ENCODE peak calls at places on chromosome 21, in five cellular contexts. L is heart left ventricle, V is heart right ventricle, D is fibroblast of lung, Q is vagina. K is an unnamed sample.

GRCh38 chr21:38323721-38324591 is 67.2 kb downstream of the KCNJ15 start:
- DNase-seq in D (peak; percentile 96), V (no peak), Q (no peak), L (no peak), K (peak; percentile 26)

GRCh38 chr21:20971296-20971921 is 26.8 kb upstream of the NCAM2 start:
- DNase-seq in V (peak; percentile 21), D (peak; percentile 56), Q (no peak), L (no peak), K (no peak)

GRCh38 chr21:29196021-29196663 is 65.7 kb downstream of the MAP3K7CL start:
- DNase-seq in V (no peak), Q (no peak), L (peak; percentile 56), D (peak; percentile 93), K (no peak)

GRCh38 chr21:28833181-28833580 is 159.5 kb downstream of the LTN1 start:
- DNase-seq in L (no peak), D (no peak), Q (no peak), V (no peak), K (no peak)

GRCh38 chr21:23936224-23936623 is 1671.1 kb downstream of the MRPL39 start:
- DNase-seq in V (no peak), L (no peak), Q (no peak), D (peak; percentile 16), K (no peak)

GRCh38 chr21:33036430-33037162 is 10.9 kb downstream of the OLIG2 start:
- DNase-seq in Q (no peak), D (peak; percentile 75), V (no peak), L (no peak), K (no peak)

GRCh38 chr21:46052703-46053651 is 44.9 kb upstream of the COL6A2 start:
- DNase-seq in V (no peak), L (no peak), D (peak; percentile 96), Q (peak; percentile 74), K (peak; percentile 84)

GRCh38 chr21:38712076-38712475 is 93.7 kb upstream of the ETS2 start:
- DNase-seq in Q (no peak), D (peak; percentile 36), L (no peak), V (no peak), K (no peak)

GRCh38 chr21:31992391-31992790 is 119.6 kb downstream of the HUNK start:
- DNase-seq in Q (no peak), V (no peak), D (no peak), L (no peak), K (no peak)

GRCh38 chr21:18147678-18148077 is 97.0 kb upstream of the CHODL start:
- DNase-seq in L (no peak), D (no peak), Q (no peak), V (no peak), K (no peak)

GRCh38 chr21:38834725-38835124 is 29.0 kb downstream of the ETS2 start:
- DNase-seq in L (no peak), D (no peak), V (no peak), Q (peak; percentile 79), K (peak; percentile 28)

GRCh38 chr21:14120091-14120734 is 90.5 kb downstream of the LIPI start:
- DNase-seq in L (no peak), Q (no peak), V (peak; percentile 16), D (no peak), K (no peak)

GRCh38 chr21:38544681-38545080 is 46.4 kb upstream of the ERG start:
- DNase-seq in Q (no peak), L (no peak), V (no peak), D (peak; percentile 60), K (no peak)

GRCh38 chr21:17513214-17514123 is 626 bp downstream of the CXADR start:
- DNase-seq in Q (no peak), D (peak; percentile 61), L (peak; percentile 11), V (peak; percentile 22), K (no peak)

GRCh38 chr21:45698493-45698947 is 55.0 kb downstream of the PCBP3 start:
- DNase-seq in Q (no peak), L (peak; percentile 27), V (peak; percentile 33), D (peak; percentile 94), K (no peak)

GRCh38 chr21:44574457-44575306 is 1.2 kb downstream of the KRTAP10-4 start:
- DNase-seq in V (no peak), D (no peak), L (no peak), Q (peak; percentile 72), K (no peak)
- TF ChIP-seq CTCF in V (no peak), D (no peak), L (no peak), Q (no peak), K (no peak)

GRCh38 chr21:36122977-36123376 is 11.9 kb upstream of the CBR3 start:
- DNase-seq in D (no peak), V (no peak), Q (no peak), L (no peak), K (no peak)
- H3K4me3 ChIP-seq in D (no peak overlapping the region), V (no peak overlapping the region), Q (no peak overlapping the region), L (no peak overlapping the region), K (no peak overlapping the region)

GRCh38 chr21:34336245-34336644 is 27.6 kb upstream of the KCNE2 start:
- DNase-seq in V (no peak), L (no peak), D (no peak), Q (no peak), K (no peak)
- H3K27ac ChIP-seq in V (no peak overlapping the region), L (no peak overlapping the region), D (no peak overlapping the region), Q (no peak overlapping the region), K (peak overlapping the region; percentile 90)

GRCh38 chr21:42539931-42540343 is 26.3 kb downstream of the SLC37A1 start:
- DNase-seq in Q (no peak), V (no peak), L (no peak), D (no peak), K (no peak)
- TF ChIP-seq CTCF in Q (no peak), V (no peak), L (no peak), D (no peak), K (no peak)

GRCh38 chr21:44258056-44258725 is 3.5 kb downstream of the DNMT3L start:
- DNase-seq in D (no peak), Q (no peak), V (no peak), L (no peak), K (peak; percentile 68)

GRCh38 chr21:44255519-44255981 is 6.1 kb downstream of the DNMT3L start:
- DNase-seq in D (peak; percentile 8), Q (no peak), L (no peak), V (no peak), K (peak; percentile 58)

GRCh38 chr21:44259082-44259705 is 2.5 kb downstream of the DNMT3L start:
- DNase-seq in L (no peak), D (peak; percentile 8), V (no peak), Q (no peak), K (peak; percentile 65)

DNA sequence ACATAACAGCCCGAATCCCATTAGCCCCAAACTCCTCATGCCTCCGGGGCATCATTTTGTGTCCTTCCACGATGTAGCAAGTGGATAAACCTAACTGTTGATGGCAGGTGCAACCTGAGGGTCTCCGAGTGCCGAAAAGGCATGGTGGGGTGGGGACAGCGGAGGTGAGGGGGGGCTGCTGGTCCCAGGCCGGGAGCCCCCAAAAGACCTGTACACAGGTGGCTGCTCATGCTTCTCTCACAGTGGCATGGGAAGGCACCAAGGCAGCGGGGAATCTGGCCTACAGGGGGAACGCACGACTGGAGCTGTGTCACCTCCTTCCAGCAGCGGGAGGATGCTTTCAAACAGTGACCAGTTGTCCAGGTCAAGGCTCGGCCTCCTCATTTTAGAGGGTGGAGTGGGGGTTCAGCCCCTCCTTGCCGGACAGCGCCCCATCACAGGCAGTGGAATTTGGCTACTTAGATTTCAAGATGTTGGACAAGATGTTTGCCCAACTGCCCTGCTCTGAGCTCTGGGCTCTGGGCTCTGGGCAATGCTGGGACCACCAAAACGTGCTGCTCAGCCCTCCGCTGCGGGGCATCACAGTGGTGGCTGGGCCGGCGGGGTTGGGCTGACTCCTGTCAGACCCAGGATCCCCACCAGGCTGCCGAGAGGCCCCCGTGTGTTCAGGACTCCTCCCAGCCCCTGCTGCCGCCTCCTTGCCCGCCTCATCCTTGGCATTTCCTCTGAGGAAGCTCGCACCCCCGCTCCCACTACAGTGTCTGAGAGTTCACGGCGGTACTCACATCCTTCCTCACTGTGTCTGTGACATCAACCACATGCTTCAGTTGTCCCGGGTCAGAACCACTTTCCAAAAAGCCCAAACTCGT is 7.6 kb downstream of the DNMT3L start:
- DNase-seq in Q (no peak), V (no peak), D (no peak), L (no peak), K (peak; percentile 59)
- H3K4me3 ChIP-seq in Q (no peak overlapping the region), V (no peak overlapping the region), D (no peak overlapping the region), L (no peak overlapping the region), K (no peak overlapping the region)

GRCh38 chr21:41924355-41924754 is 29.5 kb downstream of the C2CD2 start:
- DNase-seq in L (no peak), D (peak; percentile 57), V (no peak), Q (no peak), K (no peak)
- H3K27ac ChIP-seq in L (peak overlapping the region; percentile 88), D (peak overlapping the region; percentile 83), V (peak overlapping the region; percentile 72), Q (no peak overlapping the region), K (peak overlapping the region; percentile 90)